ENCODE peak calls at places on chromosome 16, in four cellular contexts. M, K, X and L are unnamed samples.

GRCh38 chr16:2372684-2373083 is 32.2 kb upstream of the ABCA3 start:
- DNase-seq in M (no peak), K (no peak), X (no peak), L (peak)

GRCh38 chr16:21723532-21723931 is 59.8 kb downstream of the OTOA start:
- DNase-seq in M (no peak), K (no peak), X (no peak), L (no peak)

GRCh38 chr16:17252064-17252463 is 218.7 kb downstream of the XYLT1 start:
- DNase-seq in M (no peak), K (no peak), X (no peak), L (no peak)

GRCh38 chr16:788399-789126 is at the start of gene CHTF18:
- DNase-seq in M (peak), K (peak), X (peak), L (peak)

GRCh38 chr16:85998178-85998867 is 99.4 kb downstream of the IRF8 start:
- DNase-seq in M (no peak), K (peak), X (no peak), L (no peak)

GRCh38 chr16:47026947-47027346 is 53.5 kb upstream of the DNAJA2 start:
- DNase-seq in M (no peak), K (peak), X (no peak), L (no peak)

GRCh38 chr16:68707341-68708152 is 29.5 kb upstream of the CDH1 start:
- DNase-seq in M (peak), K (peak), X (no peak), L (peak)

GRCh38 chr16:50741225-50741807 is 570 bp upstream of the CYLD start:
- DNase-seq in M (no peak), K (peak), X (peak), L (no peak)

GRCh38 chr16:65308506-65308905 is 186.6 kb upstream of the CDH11 start:
- DNase-seq in M (no peak), K (no peak), X (no peak), L (no peak)

GRCh38 chr16:82730901-82731300 is 104.1 kb downstream of the CDH13 start:
- DNase-seq in M (no peak), K (no peak), X (no peak), L (no peak)

GRCh38 chr16:14353340-14353739 is 276.7 kb downstream of the PARN start:
- DNase-seq in M (no peak), K (no peak), X (no peak), L (no peak)

GRCh38 chr16:79212114-79212791 is 388.3 kb downstream of the MAF start:
- DNase-seq in M (no peak), K (no peak), X (no peak), L (no peak)

GRCh38 chr16:30637952-30638351 is 12.8 kb upstream of the PRR14 start:
- DNase-seq in M (no peak), K (no peak), X (no peak), L (peak)

GRCh38 chr16:81446318-81447275 is 2.0 kb downstream of the CMIP start:
- DNase-seq in M (no peak), K (no peak), X (peak), L (no peak)

GRCh38 chr16:82585675-82586074 is 41.1 kb upstream of the CDH13 start:
- DNase-seq in M (peak), K (no peak), X (no peak), L (peak)

GRCh38 chr16:85425061-85425662 is 188.0 kb upstream of the GSE1 start:
- DNase-seq in M (no peak), K (peak), X (peak), L (no peak)